ENCODE peak calls at places on chromosome 5, in five cellular contexts. V is stimulated activated CD4-positive, alpha-beta T cell treated with anti-CD3 and anti-CD28 coated beads, Interleukin-4, amount 100 ng/mL, for 1 hour; A is colonic mucosa; R is iris pigment epithelial cell; M is CD4-positive, alpha-beta T cell. J is an unnamed sample.

GRCh38 chr5:79745255-79745654 is 55.6 kb downstream of the CMYA5 start:
- DNase-seq in R (no peak), M (no peak), V (no peak), A (no peak), J (no peak)

GRCh38 chr5:33195431-33196128 is 245.2 kb upstream of the TARS1 start:
- DNase-seq in A (no peak), V (no peak), M (no peak), R (peak; percentile 79), J (no peak)

GRCh38 chr5:173278641-173279040 is 43.6 kb upstream of the NKX2-5 start:
- DNase-seq in M (no peak), A (no peak), V (no peak), R (no peak), J (no peak)

GRCh38 chr5:82347213-82347947 is 69.2 kb upstream of the RPS23 start:
- DNase-seq in V (no peak), M (no peak), R (peak; percentile 75), A (no peak), J (no peak)

GRCh38 chr5:76337949-76338589 is 65.0 kb upstream of the IQGAP2 start:
- DNase-seq in V (peak; percentile 9), R (peak; percentile 80), M (peak; percentile 19), A (peak; percentile 77), J (peak; percentile 69)

GRCh38 chr5:175863316-175863715 is 8.1 kb upstream of the CPLX2 start:
- DNase-seq in M (no peak), V (no peak), A (no peak), R (no peak), J (no peak)

GRCh38 chr5:16902846-16903245 is 33.2 kb downstream of the MYO10 start:
- DNase-seq in A (no peak), V (no peak), R (peak; percentile 74), M (no peak), J (peak; percentile 77)

GRCh38 chr5:132261881-132262845 is 4.7 kb downstream of the PDLIM4 start:
- DNase-seq in R (no peak), A (peak; percentile 15), M (no peak), V (no peak), J (no peak)

GRCh38 chr5:137619191-137619870 is 116.6 kb downstream of the KLHL3 start:
- DNase-seq in A (no peak), V (no peak), M (no peak), R (peak; percentile 90), J (no peak)

GRCh38 chr5:9835121-9835770 is 205.1 kb upstream of the TAS2R1 start:
- DNase-seq in A (no peak), M (no peak), V (no peak), R (no peak), J (no peak)

GRCh38 chr5:143862260-143862659 is 50.3 kb downstream of the HMHB1 start:
- DNase-seq in V (no peak), M (no peak), A (no peak), R (no peak), J (no peak)

GRCh38 chr5:138981606-138982005 is 106.5 kb upstream of the LRRTM2 start:
- DNase-seq in M (no peak), R (no peak), V (no peak), A (no peak), J (no peak)

GRCh38 chr5:35811108-35811741 is 45.5 kb upstream of the IL7R start:
- DNase-seq in A (no peak), R (peak; percentile 75), M (no peak), V (no peak), J (no peak)

GRCh38 chr5:74085186-74085585 is 459.2 kb downstream of the ARHGEF28 start:
- DNase-seq in A (no peak), M (no peak), V (no peak), R (no peak), J (no peak)

GRCh38 chr5:96995419-96995818 is 59.5 kb downstream of the LNPEP start:
- DNase-seq in M (no peak), R (no peak), V (no peak), A (no peak), J (no peak)

GRCh38 chr5:9554122-9554521 is 8.2 kb upstream of the SEMA5A start:
- DNase-seq in R (no peak), A (no peak), V (no peak), M (no peak), J (no peak)

GRCh38 chr5:6399978-6400910 is 21.9 kb upstream of the MED10 start:
- DNase-seq in A (no peak), M (no peak), V (no peak), R (peak; percentile 27), J (no peak)

GRCh38 chr5:132011561-132012384 is at the start of gene ACSL6:
- DNase-seq in R (no peak), A (peak; percentile 21), M (no peak), V (peak; percentile 43), J (peak; percentile 51)

GRCh38 chr5:166493627-166494026 is 1797.8 kb upstream of the WWC1 start:
- DNase-seq in A (no peak), R (no peak), V (no peak), M (no peak), J (no peak)

GRCh38 chr5:54320256-54320655 is 9.9 kb upstream of the ARL15 start:
- DNase-seq in M (no peak), R (no peak), V (no peak), A (no peak), J (no peak)

GRCh38 chr5:111962906-111963305 is 205.9 kb upstream of the NREP start:
- DNase-seq in M (no peak), R (no peak), A (no peak), V (no peak), J (no peak)

GRCh38 chr5:85484982-85485574 is 1100.4 kb upstream of the EDIL3 start:
- DNase-seq in V (no peak), M (no peak), R (no peak), A (no peak), J (no peak)

GRCh38 chr5:42570946-42571625 is 147.8 kb downstream of the GHR start:
- DNase-seq in R (no peak), A (no peak), V (no peak), M (no peak), J (no peak)

GRCh38 chr5:1516615-1517601 is 6.9 kb downstream of the LPCAT1 start:
- DNase-seq in M (no peak), R (peak; percentile 80), A (peak; percentile 20), V (no peak), J (peak; percentile 25)

GRCh38 chr5:36079200-36079761 is 12.6 kb upstream of the UGT3A2 start:
- DNase-seq in V (no peak), A (peak; percentile 28), M (no peak), R (peak; percentile 44), J (no peak)

GRCh38 chr5:179438041-179438441 is 92.8 kb upstream of the ADAMTS2 start:
- DNase-seq in V (no peak), R (no peak), M (no peak), A (no peak), J (no peak)

GRCh38 chr5:17216176-17216973 is 1.1 kb upstream of the BASP1 start:
- DNase-seq in A (peak; percentile 85), V (peak; percentile 50), R (peak; percentile 82), M (peak; percentile 21), J (peak; percentile 85)

GRCh38 chr5:96297290-96297689 is 135.8 kb downstream of the PCSK1 start:
- DNase-seq in M (no peak), R (peak; percentile 93), V (no peak), A (no peak), J (no peak)

GRCh38 chr5:55070969-55071368 is 31.5 kb upstream of the GZMA start:
- DNase-seq in M (no peak), V (no peak), R (no peak), A (no peak), J (no peak)

GRCh38 chr5:9698125-9698848 is 68.1 kb upstream of the TAS2R1 start:
- DNase-seq in A (no peak), V (no peak), R (peak; percentile 44), M (no peak), J (no peak)

GRCh38 chr5:53418409-53418808 is 62.0 kb upstream of the FST start:
- DNase-seq in M (no peak), A (no peak), R (no peak), V (no peak), J (no peak)

J was measured in stomach.